ENCODE peak calls at places on chromosome 1, in six cellular contexts. C is K562, D is IMR-90, W is tibial nerve, X is sigmoid colon, M is ovary. O is an unnamed sample. For H3K4me1, the result is how much of the 10 kb centered on the place peaks cover.

GRCh38 chr1:107480548-107480947 is 339.7 kb downstream of the NTNG1 start:
- DNase-seq in C (no peak), D (no peak), W (no peak), X (no peak), M (no peak), O (peak)

GRCh38 chr1:111656093-111657017 is 36.8 kb downstream of the RAP1A start:
- DNase-seq in C (peak), D (peak), W (peak), X (no peak), M (no peak), O (peak)

GRCh38 chr1:218112862-218113261 is 172.2 kb upstream of the RRP15 start:
- DNase-seq in C (no peak), D (no peak), W (no peak), X (no peak), M (no peak), O (no peak)

GRCh38 chr1:229238231-229238630 is 32.7 kb upstream of the RAB4A start:
- DNase-seq in C (no peak), D (no peak), W (no peak), X (no peak), M (no peak), O (no peak)

GRCh38 chr1:25425098-25426085 is 4.8 kb upstream of the RHCE start:
- DNase-seq in C (no peak), D (peak), W (no peak), X (no peak), M (no peak), O (peak)

GRCh38 chr1:84253891-84254290 is 47.6 kb upstream of the SAMD13 start:
- DNase-seq in C (no peak), D (peak), W (no peak), X (peak), M (no peak), O (peak)

GRCh38 chr1:22736496-22737088 is 26.0 kb downstream of the EPHB2 start:
- DNase-seq in C (peak), D (no peak), W (no peak), X (no peak), M (no peak), O (no peak)

GRCh38 chr1:96473791-96474452 is 247.7 kb upstream of the PTBP2 start:
- DNase-seq in C (no peak), D (peak), W (no peak), X (no peak), M (no peak), O (no peak)

GRCh38 chr1:165880993-165881392 is 53.6 kb downstream of the UCK2 start:
- DNase-seq in C (no peak), D (no peak), W (no peak), X (no peak), M (no peak), O (no peak)

GRCh38 chr1:103198996-103199395 is 90.7 kb upstream of the COL11A1 start:
- DNase-seq in C (no peak), D (no peak), W (no peak), X (no peak), M (no peak), O (no peak)

GRCh38 chr1:10054465-10054864 is 21.7 kb downstream of the UBE4B start:
- DNase-seq in C (no peak), D (no peak), W (no peak), X (no peak), M (no peak), O (no peak)

GRCh38 chr1:210565316-210565715 is 236.6 kb downstream of the HHAT start:
- DNase-seq in C (no peak), D (no peak), W (no peak), X (no peak), M (no peak), O (no peak)

GRCh38 chr1:43063394-43064219 is 104.9 kb upstream of the SLC2A1 start:
- DNase-seq in C (no peak), D (no peak), W (no peak), X (no peak), M (no peak), O (no peak)

GRCh38 chr1:224113918-224114786 is at the start of gene FBXO28:
- DNase-seq in C (peak), D (peak), W (peak), X (peak), M (peak), O (peak)

GRCh38 chr1:224113545-224113917 is 380 bp upstream of the FBXO28 start:
- DNase-seq in C (no peak), D (no peak), W (no peak), X (no peak), M (no peak), O (no peak)

GRCh38 chr1:224114787-224115175 is 870 bp downstream of the FBXO28 start:
- DNase-seq in C (no peak), D (no peak), W (no peak), X (no peak), M (no peak), O (no peak)

GRCh38 chr1:224118688-224119087 is 4.8 kb downstream of the FBXO28 start:
- DNase-seq in C (no peak), D (no peak), W (no peak), X (no peak), M (no peak), O (no peak)

GRCh38 chr1:224116131-224116530 is 2.2 kb downstream of the FBXO28 start:
- DNase-seq in C (peak), D (peak), W (no peak), X (no peak), M (no peak), O (no peak)
- TF ChIP-seq CTCF in C (peak), D (peak), W (peak), X (peak), M (peak), O (peak)

GRCh38 chr1:224205438-224205840 is 22.4 kb downstream of the DEGS1 start:
- DNase-seq in C (peak), D (peak), W (no peak), X (no peak), M (no peak), O (no peak)
- TF ChIP-seq POLR2A in C (no peak), D (no peak), W (no peak), X (no peak), M (no peak), O (no peak)

GRCh38 chr1:225446298-225446941 is 18.6 kb upstream of the LBR start:
- DNase-seq in C (no peak), D (no peak), W (no peak), X (peak), M (no peak), O (peak)

GRCh38 chr1:225447649-225448048 is 19.8 kb upstream of the LBR start:
- DNase-seq in C (no peak), D (peak), W (peak), X (peak), M (peak), O (peak)

GRCh38 chr1:225448146-225448805 is 20.4 kb upstream of the LBR start:
- DNase-seq in C (no peak), D (no peak), W (no peak), X (peak), M (no peak), O (peak)

GRCh38 chr1:225445644-225446297 is 17.9 kb upstream of the LBR start:
- DNase-seq in C (no peak), D (no peak), W (no peak), X (peak), M (no peak), O (peak)

GRCh38 chr1:225447001-225447615 is 19.3 kb upstream of the LBR start:
- DNase-seq in C (no peak), D (no peak), W (no peak), X (no peak), M (no peak), O (no peak)
- H3K4me1 ChIP-seq in C (under half), D (under half), W (under half), X (under half), M (under half), O (half or more)

GRCh38 chr1:61436016-61436415 is 288.9 kb downstream of the TM2D1 start:
- DNase-seq in C (no peak), D (no peak), W (no peak), X (no peak), M (no peak), O (no peak)
- TF ChIP-seq CTCF in C (peak), D (no peak), W (no peak), X (no peak), M (no peak), O (no peak)

GRCh38 chr1:1916882-1917281 is 1.8 kb downstream of the CALML6 start:
- DNase-seq in C (no peak), D (no peak), W (no peak), X (no peak), M (no peak), O (peak)

GRCh38 chr1:1917995-1918900 is 831 bp downstream of the TMEM52 start:
- DNase-seq in C (no peak), D (no peak), W (no peak), X (peak), M (peak), O (peak)

GRCh38 chr1:1915911-1916835 is 1.1 kb downstream of the CALML6 start:
- DNase-seq in C (no peak), D (no peak), W (no peak), X (peak), M (no peak), O (peak)

GRCh38 chr1:1918901-1919303 is at the start of gene TMEM52:
- DNase-seq in C (peak), D (no peak), W (no peak), X (no peak), M (no peak), O (no peak)

DNA sequence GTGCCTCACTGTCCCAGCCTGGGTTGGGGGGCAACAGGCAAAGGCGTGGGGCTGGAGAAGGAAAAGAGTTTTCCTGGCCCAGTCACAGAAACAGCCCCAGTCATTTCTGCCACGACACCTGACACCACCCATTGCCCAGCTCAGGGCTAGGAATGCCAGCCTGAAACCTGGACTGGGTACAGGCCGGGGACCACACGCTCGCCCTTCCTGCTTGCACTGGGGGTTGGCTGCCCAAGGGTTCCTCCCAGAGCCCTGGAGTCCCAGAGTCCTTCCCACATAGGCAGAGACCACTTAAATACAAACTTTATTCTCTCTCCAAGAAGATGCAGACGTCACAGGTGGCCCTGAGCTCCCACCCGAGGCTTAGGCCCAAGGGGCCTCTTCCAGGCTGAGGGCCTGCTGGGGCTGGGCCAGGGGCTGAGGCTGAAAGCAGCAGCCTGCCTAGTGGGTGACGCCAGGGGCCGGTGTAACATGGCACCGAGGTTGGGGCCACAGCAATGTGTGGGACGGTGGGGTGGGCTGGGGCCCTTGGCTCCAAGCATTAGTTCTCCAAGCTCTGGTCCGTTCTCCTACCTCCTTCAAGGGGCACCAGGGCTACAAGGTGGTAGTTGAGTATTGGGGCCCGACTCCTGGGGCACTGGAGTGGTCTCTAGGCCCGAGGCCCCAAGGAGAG is 1.6 kb downstream of the TMEM52 start:
- DNase-seq in C (no peak), D (no peak), W (no peak), X (no peak), M (no peak), O (peak)
- TF ChIP-seq POLR2A in C (no peak), D (no peak), W (no peak), X (no peak), M (no peak), O (no peak)

DNA sequence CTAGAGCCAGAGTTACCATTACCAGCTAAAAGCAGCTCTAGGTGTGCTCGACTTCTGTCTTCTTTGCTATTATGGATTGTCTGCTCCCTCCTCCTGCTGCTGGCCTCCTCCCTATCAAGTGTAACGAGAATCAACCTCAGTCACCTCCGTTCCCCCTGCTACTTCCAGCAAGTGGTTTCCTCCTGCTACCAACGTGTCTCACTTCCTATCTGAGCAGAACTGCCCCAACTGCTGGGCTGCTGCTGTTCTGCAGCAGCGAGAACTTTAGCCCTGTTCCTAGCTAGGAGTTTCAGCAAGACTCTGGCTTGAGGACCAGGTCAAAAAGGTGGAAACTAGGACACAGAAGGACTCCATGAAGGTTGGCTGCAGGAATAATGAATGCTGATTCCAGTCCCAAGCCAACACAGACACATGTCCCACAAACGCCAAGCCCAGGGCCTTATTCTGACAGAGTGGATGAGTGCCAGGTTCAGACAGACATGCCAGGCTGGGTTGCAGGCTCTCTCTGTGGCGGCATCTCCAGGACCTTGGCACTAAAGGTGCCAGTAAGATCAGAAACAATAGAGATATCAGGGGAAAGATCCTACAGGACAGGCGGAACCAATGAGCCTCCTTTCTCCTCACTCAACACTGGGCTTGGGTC is 46.9 kb downstream of the CD34 start:
- DNase-seq in C (no peak), D (no peak), W (no peak), X (no peak), M (no peak), O (peak)
- H3K4me1 ChIP-seq in C (under half), D (under half), W (under half), X (under half), M (under half), O (half or more)

GRCh38 chr1:13725714-13726175 is 25.8 kb downstream of the PRDM2 start:
- DNase-seq in C (peak), D (peak), W (no peak), X (no peak), M (no peak), O (peak)
- TF ChIP-seq CTCF in C (peak), D (peak), W (peak), X (peak), M (peak), O (peak)

DNA sequence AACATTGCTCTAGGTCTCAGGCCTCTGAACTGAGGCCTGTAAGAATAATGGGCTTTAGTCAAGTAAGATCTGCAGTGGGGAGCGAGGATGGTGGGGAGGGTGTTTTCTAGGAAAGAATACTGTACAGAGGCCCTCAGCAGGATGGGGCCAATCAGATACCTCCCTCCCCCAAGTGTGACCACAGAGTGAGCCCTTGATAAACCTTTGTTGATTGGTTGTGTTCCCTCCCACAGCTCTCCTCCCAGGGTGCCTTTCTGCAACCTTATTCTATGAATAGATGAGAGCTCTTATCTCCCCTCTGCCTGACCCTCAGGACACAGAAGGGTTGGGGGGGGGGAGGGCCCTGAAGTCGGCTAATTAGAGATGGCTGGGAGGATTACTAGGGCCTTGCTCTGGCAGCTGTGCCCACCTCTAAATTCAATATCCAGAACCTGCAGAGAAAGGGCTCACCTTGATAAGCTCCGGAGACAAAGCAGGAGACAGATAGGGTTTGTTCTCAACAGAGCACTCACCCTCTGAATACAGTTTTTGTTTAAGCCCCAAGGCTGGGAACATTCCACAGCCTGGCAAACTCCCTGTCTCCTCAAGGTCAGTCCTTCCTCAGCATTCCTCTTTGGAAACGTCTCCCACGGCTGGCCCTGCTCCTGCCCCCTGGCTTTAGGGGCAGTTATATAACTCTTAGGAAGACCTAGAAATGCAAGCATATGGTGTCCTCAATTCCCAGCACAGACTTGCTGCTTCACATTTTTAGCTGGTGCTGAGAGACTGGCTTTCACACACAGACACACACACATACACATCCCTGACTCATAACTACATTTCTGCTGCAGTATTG is 42.9 kb downstream of the ATP1A1 start:
- DNase-seq in C (peak), D (peak), W (no peak), X (no peak), M (peak), O (no peak)
- TF ChIP-seq POLR2A in C (peak), D (no peak), W (no peak), X (no peak), M (no peak), O (no peak)

GRCh38 chr1:208161005-208161404 is 83.2 kb downstream of the PLXNA2 start:
- DNase-seq in C (no peak), D (no peak), W (no peak), X (peak), M (no peak), O (no peak)

GRCh38 chr1:208161656-208162375 is 82.4 kb downstream of the PLXNA2 start:
- DNase-seq in C (peak), D (peak), W (no peak), X (peak), M (no peak), O (no peak)

GRCh38 chr1:208164609-208165008 is 79.6 kb downstream of the PLXNA2 start:
- DNase-seq in C (peak), D (no peak), W (no peak), X (peak), M (no peak), O (no peak)

GRCh38 chr1:208163542-208163941 is 80.6 kb downstream of the PLXNA2 start:
- DNase-seq in C (no peak), D (no peak), W (no peak), X (peak), M (no peak), O (no peak)

GRCh38 chr1:208162903-208163302 is 81.3 kb downstream of the PLXNA2 start:
- DNase-seq in C (no peak), D (no peak), W (no peak), X (peak), M (no peak), O (peak)
- H3K4me1 ChIP-seq in C (under half), D (under half), W (under half), X (under half), M (under half), O (under half)

O was measured in transverse colon.